ENCODE peak calls at places on chromosomes 2 and 18, in eight cellular contexts. F is GM19239; V is stimulated activated CD4-positive, alpha-beta T cell treated with anti-CD3 and anti-CD28 coated beads, Interleukin-1b, Interleukin-23, amount 100 ng/mL, for 1 hour; X is ovary; J is amniotic stem cell; S is HepG2; N is activated T-helper 1 cell treated with anti-CD3 and anti-CD28 coated beads, Interleukin-2, amount 50 U/mL, for 16 hours; Q is retina. A is an unnamed sample.

GRCh38 chr2:11625671-11626070 is 44.3 kb downstream of the NTSR2 start:
- DNase-seq in Q (no peak), J (no peak), N (no peak), V (no peak), X (no peak), S (no peak), F (no peak), A (no peak)

GRCh38 chr2:128364441-128364911 is 45.8 kb upstream of the HS6ST1 start:
- DNase-seq in X (peak), V (no peak), F (no peak), Q (no peak), N (no peak), S (no peak), J (no peak), A (no peak)

GRCh38 chr2:241887806-241888522 is 18.4 kb downstream of the RTP5 start:
- DNase-seq in S (no peak), V (no peak), F (no peak), Q (no peak), N (no peak), J (no peak), X (no peak), A (no peak)

GRCh38 chr2:64650257-64650656 is 3.5 kb downstream of the SERTAD2 start:
- DNase-seq in N (no peak), S (no peak), J (no peak), V (no peak), X (no peak), F (no peak), Q (no peak), A (no peak)

GRCh38 chr18:4510709-4511108 is 55.6 kb upstream of the DLGAP1 start:
- DNase-seq in N (no peak), J (peak), F (no peak), X (no peak), V (no peak), Q (peak), S (no peak), A (no peak)

GRCh38 chr2:28341208-28341891 is 51.3 kb upstream of the FOSL2 start:
- DNase-seq in S (no peak), V (no peak), X (no peak), N (no peak), F (no peak), Q (no peak), J (no peak), A (no peak)

GRCh38 chr2:109253216-109253615 is 124.2 kb downstream of the SH3RF3 start:
- DNase-seq in N (no peak), F (no peak), J (no peak), Q (no peak), V (no peak), X (no peak), S (no peak), A (no peak)

GRCh38 chr2:128550389-128550788 is 231.7 kb upstream of the HS6ST1 start:
- DNase-seq in V (no peak), N (no peak), Q (no peak), S (no peak), J (no peak), X (no peak), F (no peak), A (no peak)

GRCh38 chr2:235478609-235479008 is 15.2 kb upstream of the AGAP1 start:
- DNase-seq in N (no peak), S (no peak), X (no peak), V (no peak), J (no peak), Q (no peak), F (no peak), A (no peak)

GRCh38 chr2:235505210-235505741 is 11.4 kb downstream of the AGAP1 start:
- DNase-seq in N (no peak), V (no peak), J (no peak), F (no peak), Q (peak), S (peak), X (peak), A (no peak)

GRCh38 chr2:231685349-231686191 is 22.8 kb upstream of the PTMA start:
- DNase-seq in Q (no peak), S (peak), N (no peak), V (no peak), X (no peak), F (no peak), J (no peak), A (no peak)

GRCh38 chr2:73071452-73072399 is at the start of gene SFXN5:
- DNase-seq in J (peak), N (peak), F (peak), X (peak), Q (peak), V (peak), S (peak), A (peak)

GRCh38 chr2:44244135-44244871 is 31.0 kb upstream of the SLC3A1 start:
- DNase-seq in Q (peak), N (peak), J (peak), F (peak), S (peak), V (no peak), X (peak), A (peak)

GRCh38 chr2:192885569-192886160 is 690.9 kb upstream of the TMEFF2 start:
- DNase-seq in S (peak), J (no peak), F (no peak), N (no peak), V (no peak), X (no peak), Q (no peak), A (no peak)

GRCh38 chr2:95343429-95344207 is 46.5 kb downstream of the KCNIP3 start:
- DNase-seq in V (no peak), S (no peak), Q (no peak), X (no peak), N (no peak), J (no peak), F (no peak), A (no peak)

GRCh38 chr2:18118703-18119102 is 240.2 kb downstream of the KCNS3 start:
- DNase-seq in N (no peak), Q (no peak), J (peak), V (no peak), S (no peak), X (no peak), F (no peak), A (no peak)

GRCh38 chr2:68363731-68364130 is 1.4 kb upstream of the PLEK start:
- DNase-seq in F (no peak), X (no peak), J (no peak), V (no peak), N (no peak), S (no peak), Q (no peak), A (no peak)

GRCh38 chr2:105873721-105874120 is 129.0 kb downstream of the NCK2 start:
- DNase-seq in V (peak), X (no peak), J (no peak), S (peak), Q (no peak), F (peak), N (peak), A (peak)

A was measured in germinal center.